ENCODE peak calls at places on chromosomes 1 and 21, in ten cellular contexts. H is OCI-LY7, Z is pancreas, D is SK-N-MC, M is tibial artery, U is A549, X is hepatocyte, V is choroid plexus epithelial cell, N is Karpas-422, B is colonic mucosa. Y is an unnamed sample.

GRCh38 chr1:21317035-21317689 is 26.9 kb upstream of the ECE1 start:
- DNase-seq in V (peak), M (peak), B (no peak), D (no peak), Z (peak), H (no peak), N (no peak), U (no peak), X (no peak), Y (no peak)

GRCh38 chr21:21196087-21196486 is 197.9 kb downstream of the NCAM2 start:
- DNase-seq in X (no peak), D (no peak), M (no peak), Z (no peak), U (no peak), B (no peak), H (no peak), N (no peak), V (peak), Y (no peak)

GRCh38 chr1:156748670-156749428 is 2.6 kb downstream of the HDGF start:
- DNase-seq in M (peak), Z (peak), V (peak), N (no peak), D (no peak), H (no peak), B (peak), X (peak), U (peak), Y (no peak)

GRCh38 chr1:218585565-218586184 is 240.5 kb downstream of the TGFB2 start:
- DNase-seq in H (no peak), B (no peak), V (peak), U (peak), N (no peak), M (peak), X (peak), D (no peak), Z (no peak), Y (peak)

GRCh38 chr1:10939654-10940450 is 72.6 kb upstream of the TARDBP start:
- DNase-seq in H (peak), Z (no peak), D (no peak), X (peak), B (no peak), N (peak), V (peak), M (no peak), U (no peak), Y (no peak)

GRCh38 chr1:153573351-153573750 is 7.7 kb upstream of the S100A2 start:
- DNase-seq in B (no peak), X (no peak), N (no peak), U (no peak), D (no peak), V (peak), H (no peak), M (peak), Z (no peak), Y (no peak)

GRCh38 chr1:180257461-180257860 is 27.4 kb downstream of the LHX4 start:
- DNase-seq in V (no peak), B (no peak), D (no peak), M (no peak), H (no peak), X (no peak), Z (no peak), U (no peak), N (no peak), Y (no peak)

GRCh38 chr1:1788646-1789431 is 10.6 kb upstream of the NADK start:
- DNase-seq in U (peak), M (no peak), X (peak), Z (no peak), B (peak), H (peak), D (no peak), V (peak), N (peak), Y (peak)

GRCh38 chr1:220431840-220432239 is 96.1 kb upstream of the MARK1 start:
- DNase-seq in N (no peak), X (no peak), Z (no peak), M (no peak), V (no peak), B (no peak), H (no peak), U (no peak), D (no peak), Y (no peak)

GRCh38 chr1:43653339-43653738 is 3.4 kb downstream of the KDM4A start:
- DNase-seq in N (peak), X (peak), Z (no peak), V (peak), B (no peak), U (peak), M (no peak), D (no peak), H (peak), Y (no peak)

GRCh38 chr1:36638268-36638667 is 155.6 kb upstream of the CSF3R start:
- DNase-seq in M (no peak), N (no peak), H (no peak), D (no peak), X (no peak), B (no peak), U (no peak), V (peak), Z (no peak), Y (no peak)

GRCh38 chr1:89489037-89489729 is 35.4 kb upstream of the LRRC8B start:
- DNase-seq in N (no peak), Z (no peak), B (no peak), X (no peak), U (no peak), V (peak), M (no peak), H (no peak), D (no peak), Y (no peak)

GRCh38 chr1:46488343-46489168 is 1.1 kb upstream of the DMBX1 start:
- DNase-seq in H (no peak), U (no peak), V (peak), X (peak), B (no peak), N (no peak), D (no peak), Z (no peak), M (no peak), Y (peak)

GRCh38 chr1:212814548-212814947 is 22.9 kb downstream of the TATDN3 start:
- DNase-seq in Z (no peak), M (no peak), B (no peak), X (peak), U (no peak), V (no peak), D (no peak), H (no peak), N (peak), Y (no peak)

GRCh38 chr1:54274448-54274847 is 74.5 kb downstream of the MRPL37 start:
- DNase-seq in Z (peak), N (no peak), U (no peak), H (no peak), M (no peak), V (no peak), X (no peak), D (no peak), B (no peak), Y (no peak)

GRCh38 chr1:53121319-53122172 is 20.9 kb downstream of the SLC1A7 start:
- DNase-seq in B (no peak), D (no peak), H (no peak), N (no peak), V (peak), Z (no peak), M (no peak), X (peak), U (no peak), Y (no peak)

GRCh38 chr1:12409676-12410075 is 179.8 kb downstream of the VPS13D start:
- DNase-seq in D (no peak), V (peak), Z (no peak), U (no peak), X (peak), H (no peak), M (no peak), B (peak), N (no peak), Y (no peak)

GRCh38 chr1:14302025-14302424 is 296.5 kb upstream of the KAZN start:
- DNase-seq in N (no peak), V (no peak), U (no peak), H (no peak), M (no peak), Z (no peak), D (no peak), X (no peak), B (no peak), Y (no peak)

GRCh38 chr1:6385673-6386191 is 7.8 kb downstream of the ACOT7 start:
- DNase-seq in H (no peak), U (peak), X (peak), D (no peak), N (peak), M (no peak), V (peak), B (peak), Z (no peak), Y (peak)

GRCh38 chr1:18922848-18923475 is 20.6 kb upstream of the ALDH4A1 start:
- DNase-seq in Z (no peak), V (no peak), B (no peak), H (no peak), N (no peak), M (no peak), D (no peak), U (no peak), X (no peak), Y (no peak)

GRCh38 chr1:207316141-207316540 is 5.3 kb upstream of the CD55 start:
- DNase-seq in X (peak), N (no peak), H (no peak), Z (peak), B (no peak), D (no peak), V (no peak), M (no peak), U (no peak), Y (no peak)

GRCh38 chr1:153827168-153827964 is 52.2 kb downstream of the SLC27A3 start:
- DNase-seq in V (no peak), D (no peak), H (no peak), B (no peak), Z (no peak), X (no peak), N (no peak), M (no peak), U (no peak), Y (no peak)

GRCh38 chr1:236078988-236079387 is 14.1 kb upstream of the NID1 start:
- DNase-seq in D (no peak), X (no peak), M (no peak), H (no peak), B (no peak), Z (no peak), V (peak), U (no peak), N (no peak), Y (no peak)

GRCh38 chr21:41361786-41362604 is at the start of gene MX2:
- DNase-seq in Z (no peak), D (no peak), X (peak), V (peak), M (peak), N (peak), H (peak), U (no peak), B (peak), Y (no peak)

GRCh38 chr1:3012511-3013291 is 8.6 kb upstream of the ACTRT2 start:
- DNase-seq in X (peak), M (peak), B (peak), Z (peak), N (peak), D (no peak), U (no peak), V (no peak), H (peak), Y (peak)

GRCh38 chr21:37742115-37742514 is 174.1 kb downstream of the KCNJ6 start:
- DNase-seq in V (no peak), U (no peak), N (no peak), X (no peak), B (no peak), D (no peak), M (no peak), H (peak), Z (no peak), Y (no peak)

GRCh38 chr1:3067301-3067670 is 1.7 kb upstream of the PRDM16 start:
- DNase-seq in X (no peak), M (peak), Z (peak), N (no peak), B (no peak), U (no peak), V (no peak), H (no peak), D (no peak), Y (peak)

GRCh38 chr1:219163401-219163954 is 10.2 kb upstream of the LYPLAL1 start:
- DNase-seq in N (no peak), B (no peak), Z (no peak), D (no peak), U (no peak), H (no peak), V (no peak), M (no peak), X (no peak), Y (no peak)

GRCh38 chr1:1140673-1141072 is 24.8 kb upstream of the C1orf159 start:
- DNase-seq in B (no peak), N (no peak), V (no peak), Z (no peak), H (no peak), U (no peak), D (no peak), X (no peak), M (no peak), Y (no peak)

GRCh38 chr1:38973659-38974437 is 17.2 kb upstream of the AKIRIN1 start:
- DNase-seq in D (no peak), M (peak), Z (no peak), N (no peak), H (no peak), U (no peak), V (no peak), B (no peak), X (no peak), Y (no peak)

GRCh38 chr1:61435226-61435625 is 289.7 kb downstream of the TM2D1 start:
- DNase-seq in M (no peak), D (no peak), N (no peak), X (no peak), B (no peak), U (no peak), V (no peak), Z (no peak), H (no peak), Y (no peak)

GRCh38 chr1:155831279-155831976 is 25.6 kb downstream of the GON4L start:
- DNase-seq in U (no peak), N (peak), V (no peak), Z (no peak), H (no peak), X (no peak), D (no peak), M (no peak), B (peak), Y (no peak)

GRCh38 chr21:46237474-46237873 is 8.9 kb upstream of the LSS start:
- DNase-seq in V (no peak), U (no peak), X (no peak), B (no peak), Z (no peak), D (no peak), N (no peak), H (no peak), M (no peak), Y (no peak)

GRCh38 chr1:154193821-154194220 is 1.9 kb upstream of the TPM3 start:
- DNase-seq in B (no peak), H (no peak), D (no peak), V (no peak), Z (peak), M (peak), X (no peak), U (peak), N (no peak), Y (peak)

GRCh38 chr1:237864338-237865244 is 26.1 kb downstream of the ZP4 start:
- DNase-seq in D (no peak), Z (peak), N (peak), B (peak), V (peak), M (peak), X (peak), U (peak), H (no peak), Y (no peak)

GRCh38 chr1:11458811-11459275 is 20.1 kb upstream of the DISP3 start:
- DNase-seq in U (no peak), N (no peak), B (no peak), D (no peak), H (no peak), V (no peak), Z (no peak), X (no peak), M (no peak), Y (no peak)

GRCh38 chr1:40628903-40629292 is 36.6 kb downstream of the RIMS3 start:
- DNase-seq in X (no peak), Z (no peak), D (no peak), U (no peak), N (no peak), B (no peak), H (no peak), V (no peak), M (no peak), Y (peak)

DNA sequence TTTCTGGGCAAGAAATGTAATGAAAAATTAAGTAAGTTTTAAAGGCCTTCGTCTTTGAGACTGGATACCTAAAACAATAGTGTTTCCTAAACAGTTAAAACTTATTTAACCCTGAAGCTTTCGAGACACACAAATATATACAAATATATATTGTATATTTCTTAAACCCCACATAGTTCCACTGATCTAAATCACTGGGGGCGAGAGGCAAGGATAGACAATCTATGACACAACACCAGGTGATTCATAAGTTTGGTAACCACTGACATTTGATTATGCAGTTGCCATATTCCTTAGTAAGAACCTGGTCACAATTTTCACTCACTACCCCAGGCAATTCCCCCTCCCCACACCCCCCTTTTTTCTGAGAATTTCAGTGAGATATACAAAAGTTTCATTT is 55.3 kb upstream of the BOLA1 start:
- DNase-seq in H (peak), U (peak), D (no peak), N (peak), B (peak), M (no peak), X (peak), Z (no peak), V (peak), Y (no peak)
- H3K4me3 ChIP-seq in H (peak), U (peak), D (peak), N (peak), B (peak), M (peak), X (peak), Z (no peak), V (peak), Y (peak)

DNA sequence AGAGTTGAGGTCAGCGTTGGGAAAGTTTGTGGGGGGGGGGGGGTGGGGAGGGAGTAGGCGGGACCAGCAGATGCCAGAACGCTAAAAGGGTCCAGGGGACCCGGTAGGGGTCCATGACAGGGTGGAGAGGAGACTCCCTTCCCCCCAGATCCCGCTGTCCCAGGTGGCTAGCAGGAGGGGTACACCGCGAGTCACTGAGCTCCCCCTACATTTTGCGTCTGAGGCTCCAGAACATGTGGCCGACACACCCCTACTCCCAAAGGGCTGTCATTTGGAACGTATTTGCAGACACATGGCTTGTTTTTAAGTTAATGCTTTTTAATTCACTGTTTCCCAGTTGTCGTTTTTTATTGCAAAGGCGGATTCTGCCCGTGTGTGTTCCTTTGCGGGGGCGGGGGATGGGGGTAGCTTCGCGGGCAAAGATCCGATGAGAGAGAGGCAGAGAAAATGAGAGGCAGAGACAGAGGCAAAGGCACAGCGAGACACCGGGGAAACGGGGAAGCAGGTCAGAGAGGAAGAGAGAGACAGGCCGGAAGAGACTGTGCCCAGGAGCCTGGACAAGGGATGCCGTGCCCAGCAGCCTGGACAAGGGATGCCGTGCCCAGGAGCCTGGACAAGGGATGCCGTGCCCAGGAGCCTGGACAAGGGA is 270.2 kb downstream of the FOXD2 start:
- DNase-seq in U (no peak), X (no peak), B (peak), H (no peak), M (no peak), V (no peak), Z (no peak), N (no peak), D (no peak), Y (no peak)
- H3K4me3 ChIP-seq in U (no peak), X (no peak), B (peak), H (no peak), M (no peak), V (no peak), Z (no peak), N (no peak), D (no peak), Y (no peak)

DNA sequence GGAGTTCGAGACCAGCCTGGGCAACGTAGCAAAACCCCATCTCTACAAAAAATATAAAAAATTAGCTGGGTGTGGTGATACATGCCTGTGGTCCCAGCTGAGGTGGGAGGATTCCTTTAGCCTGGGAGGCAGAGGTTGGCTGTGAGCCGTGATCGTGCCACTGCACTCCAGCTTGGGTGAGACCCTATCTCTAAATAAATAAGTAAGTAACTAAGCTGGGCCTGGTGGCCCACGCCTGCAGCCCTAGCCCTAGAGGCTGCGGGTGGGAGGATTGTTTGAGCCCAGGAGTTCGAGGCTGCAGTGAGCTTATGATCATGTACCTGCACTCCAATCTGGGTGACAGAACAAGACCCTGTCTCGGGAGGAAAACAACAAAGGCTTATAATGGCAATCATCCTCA is 4.6 kb downstream of the CLIC4 start:
- DNase-seq in D (no peak), H (no peak), B (no peak), V (no peak), Z (no peak), M (no peak), U (no peak), N (no peak), X (no peak), Y (no peak)
- H3K4me3 ChIP-seq in D (no peak), H (peak), B (no peak), V (no peak), Z (no peak), M (peak), U (no peak), N (no peak), X (no peak), Y (no peak)

DNA sequence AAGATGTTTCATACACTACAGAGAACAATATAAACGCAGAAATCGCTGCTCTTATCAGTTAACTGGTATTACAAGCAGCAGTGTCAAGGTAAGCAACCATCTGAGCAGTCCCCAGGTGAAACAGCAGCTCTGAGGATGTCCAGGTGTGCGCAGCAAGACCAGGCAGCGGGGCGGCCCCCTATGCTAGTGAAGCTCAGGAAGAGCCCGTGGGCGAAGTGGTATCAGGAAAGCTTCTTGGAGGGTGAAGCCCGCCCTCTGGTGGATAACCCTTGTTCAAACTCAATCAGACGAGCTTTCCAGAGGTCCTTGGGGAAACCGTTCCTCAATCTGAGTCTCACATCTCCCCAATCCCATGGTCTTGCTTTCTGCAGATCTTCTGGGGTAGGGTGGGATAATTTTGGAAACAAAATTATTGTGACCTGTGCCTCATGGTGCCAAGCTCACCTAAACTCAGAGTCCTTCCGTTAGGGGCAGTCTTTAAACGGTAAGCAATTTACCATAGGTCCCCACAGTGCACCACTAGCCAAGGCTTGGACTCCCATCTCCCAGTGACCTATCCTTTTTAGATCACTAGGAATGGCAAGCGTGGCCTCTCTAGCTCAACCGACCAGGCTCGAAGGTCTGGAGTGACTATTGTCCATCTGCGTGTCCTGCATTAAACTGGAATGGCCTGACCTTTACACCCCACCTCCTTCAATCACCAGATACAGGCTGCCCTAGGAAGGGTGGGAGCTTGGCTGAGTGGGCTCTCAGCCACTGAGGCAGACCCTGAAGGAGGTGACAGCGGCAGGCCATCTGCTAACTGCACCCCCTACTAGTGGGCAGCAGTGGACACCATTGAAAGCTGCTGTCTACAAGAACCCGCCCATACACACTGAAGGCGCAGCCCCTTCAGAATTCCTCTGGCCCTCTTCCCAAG is 13.6 kb upstream of the FAM110D start:
- DNase-seq in U (peak), Z (peak), D (peak), X (peak), H (peak), V (peak), M (peak), B (peak), N (peak), Y (no peak)
- H3K4me3 ChIP-seq in U (no peak), Z (no peak), D (no peak), X (no peak), H (no peak), V (no peak), M (no peak), B (no peak), N (no peak), Y (no peak)

GRCh38 chr1:173445164-173445563 is 32.0 kb upstream of the PRDX6 start:
- DNase-seq in H (no peak), X (no peak), V (peak), U (no peak), M (no peak), B (no peak), N (peak), Z (no peak), D (no peak), Y (no peak)
- H3K4me3 ChIP-seq in H (no peak), X (no peak), V (no peak), U (no peak), M (no peak), B (no peak), N (peak), Z (no peak), D (no peak), Y (no peak)

GRCh38 chr1:8203056-8203455 is 114.9 kb upstream of the SLC45A1 start:
- DNase-seq in H (no peak), D (no peak), U (no peak), V (no peak), Z (peak), N (no peak), M (no peak), X (no peak), B (no peak), Y (no peak)
- H3K4me3 ChIP-seq in H (no peak), D (no peak), U (no peak), V (no peak), Z (no peak), N (no peak), M (no peak), X (no peak), B (no peak), Y (no peak)

Y was measured in RWPE2.